ENCODE peak calls at places on chromosomes 5 and 9, in ten cellular contexts. One of them, this sample, is unnamed.

GRCh38 chr5:54991446-54991845 is 6.1 kb upstream of the ESM1 start:
- DNase-seq in activated T-helper 9 cell treated with anti-CD3 and anti-CD28 coated beads, Interleukin-2, amount 50 U/mL, for 16 hours: no peak
- DNase-seq in fibroblast of mammary gland: no peak
- DNase-seq in LHCN-M2: peak; percentile 28
- DNase-seq in Right ventricle myocardium inferior: no peak
- DNase-seq in SW 1271: no peak
- DNase-seq in adipocyte: no peak
- DNase-seq in fibroblast of the conjunctiva: no peak
- DNase-seq in NCI-H460: no peak
- DNase-seq in IMR-90: no peak
- DNase-seq in this sample: no peak

GRCh38 chr5:17056056-17056690 is 120.1 kb upstream of the MYO10 start:
- DNase-seq in IMR-90: no peak
- DNase-seq in adipocyte: peak; percentile 28
- DNase-seq in fibroblast of the conjunctiva: peak; percentile 47
- DNase-seq in fibroblast of mammary gland: peak; percentile 28
- DNase-seq in LHCN-M2: peak; percentile 24
- DNase-seq in SW 1271: no peak
- DNase-seq in NCI-H460: no peak
- DNase-seq in activated T-helper 9 cell treated with anti-CD3 and anti-CD28 coated beads, Interleukin-2, amount 50 U/mL, for 16 hours: no peak
- DNase-seq in Right ventricle myocardium inferior: no peak
- DNase-seq in this sample: no peak

GRCh38 chr5:17239953-17240352 is 22.5 kb downstream of the BASP1 start:
- DNase-seq in SW 1271: no peak
- DNase-seq in fibroblast of mammary gland: no peak
- DNase-seq in LHCN-M2: no peak
- DNase-seq in NCI-H460: no peak
- DNase-seq in adipocyte: no peak
- DNase-seq in activated T-helper 9 cell treated with anti-CD3 and anti-CD28 coated beads, Interleukin-2, amount 50 U/mL, for 16 hours: no peak
- DNase-seq in IMR-90: no peak
- DNase-seq in Right ventricle myocardium inferior: no peak
- DNase-seq in fibroblast of the conjunctiva: no peak
- DNase-seq in this sample: no peak

GRCh38 chr9:122991370-122991830 is 42.1 kb upstream of the GPR21 start:
- DNase-seq in fibroblast of mammary gland: peak; percentile 95
- DNase-seq in activated T-helper 9 cell treated with anti-CD3 and anti-CD28 coated beads, Interleukin-2, amount 50 U/mL, for 16 hours: no peak
- DNase-seq in Right ventricle myocardium inferior: no peak
- DNase-seq in IMR-90: peak; percentile 94
- DNase-seq in NCI-H460: peak; percentile 41
- DNase-seq in LHCN-M2: peak; percentile 90
- DNase-seq in fibroblast of the conjunctiva: peak; percentile 74
- DNase-seq in SW 1271: peak; percentile 40
- DNase-seq in adipocyte: peak; percentile 93
- DNase-seq in this sample: no peak

GRCh38 chr9:10366171-10366779 is 246.5 kb downstream of the PTPRD start:
- DNase-seq in LHCN-M2: no peak
- DNase-seq in adipocyte: peak; percentile 48
- DNase-seq in activated T-helper 9 cell treated with anti-CD3 and anti-CD28 coated beads, Interleukin-2, amount 50 U/mL, for 16 hours: no peak
- DNase-seq in IMR-90: peak; percentile 13
- DNase-seq in fibroblast of the conjunctiva: peak; percentile 9
- DNase-seq in Right ventricle myocardium inferior: no peak
- DNase-seq in NCI-H460: peak; percentile 25
- DNase-seq in fibroblast of mammary gland: peak; percentile 42
- DNase-seq in SW 1271: no peak
- DNase-seq in this sample: no peak

GRCh38 chr5:136132087-136132486 is 558 bp upstream of the SMAD5 start:
- DNase-seq in LHCN-M2: peak; percentile 18
- DNase-seq in adipocyte: no peak
- DNase-seq in activated T-helper 9 cell treated with anti-CD3 and anti-CD28 coated beads, Interleukin-2, amount 50 U/mL, for 16 hours: no peak
- DNase-seq in SW 1271: no peak
- DNase-seq in fibroblast of the conjunctiva: no peak
- DNase-seq in fibroblast of mammary gland: no peak
- DNase-seq in IMR-90: no peak
- DNase-seq in Right ventricle myocardium inferior: no peak
- DNase-seq in NCI-H460: no peak
- DNase-seq in this sample: no peak

GRCh38 chr5:138696501-138696900 is 56.7 kb upstream of the CTNNA1 start:
- DNase-seq in fibroblast of the conjunctiva: no peak
- DNase-seq in Right ventricle myocardium inferior: no peak
- DNase-seq in activated T-helper 9 cell treated with anti-CD3 and anti-CD28 coated beads, Interleukin-2, amount 50 U/mL, for 16 hours: no peak
- DNase-seq in LHCN-M2: peak; percentile 76
- DNase-seq in adipocyte: peak; percentile 46
- DNase-seq in SW 1271: peak; percentile 53
- DNase-seq in NCI-H460: no peak
- DNase-seq in IMR-90: peak; percentile 94
- DNase-seq in fibroblast of mammary gland: peak; percentile 36
- DNase-seq in this sample: no peak

GRCh38 chr5:107671742-107672211 is 1.0 kb upstream of the EFNA5 start:
- DNase-seq in fibroblast of the conjunctiva: no peak
- DNase-seq in IMR-90: peak; percentile 52
- DNase-seq in NCI-H460: no peak
- DNase-seq in SW 1271: peak; percentile 69
- DNase-seq in activated T-helper 9 cell treated with anti-CD3 and anti-CD28 coated beads, Interleukin-2, amount 50 U/mL, for 16 hours: no peak
- DNase-seq in adipocyte: peak; percentile 76
- DNase-seq in fibroblast of mammary gland: peak; percentile 61
- DNase-seq in LHCN-M2: peak; percentile 89
- DNase-seq in Right ventricle myocardium inferior: no peak
- DNase-seq in this sample: peak; percentile 77

GRCh38 chr5:18238321-18238720 is 604.1 kb downstream of the TAF11L14 start:
- DNase-seq in fibroblast of mammary gland: no peak
- DNase-seq in activated T-helper 9 cell treated with anti-CD3 and anti-CD28 coated beads, Interleukin-2, amount 50 U/mL, for 16 hours: no peak
- DNase-seq in LHCN-M2: no peak
- DNase-seq in fibroblast of the conjunctiva: no peak
- DNase-seq in adipocyte: no peak
- DNase-seq in Right ventricle myocardium inferior: no peak
- DNase-seq in NCI-H460: no peak
- DNase-seq in SW 1271: no peak
- DNase-seq in IMR-90: no peak
- DNase-seq in this sample: no peak

GRCh38 chr9:14156046-14156445 is 157.9 kb downstream of the NFIB start:
- DNase-seq in fibroblast of the conjunctiva: no peak
- DNase-seq in adipocyte: no peak
- DNase-seq in fibroblast of mammary gland: no peak
- DNase-seq in LHCN-M2: no peak
- DNase-seq in Right ventricle myocardium inferior: no peak
- DNase-seq in activated T-helper 9 cell treated with anti-CD3 and anti-CD28 coated beads, Interleukin-2, amount 50 U/mL, for 16 hours: no peak
- DNase-seq in SW 1271: no peak
- DNase-seq in IMR-90: no peak
- DNase-seq in NCI-H460: no peak
- DNase-seq in this sample: no peak

This sample was measured in kidney.